ENCODE peak calls at places on chromosome 7, in nine cellular contexts. One of them, this sample, is unnamed. For H3K27me3, the result is how much of the 10 kb centered on the place peaks cover.

GRCh38 chr7:158740657-158741293 is 36.2 kb upstream of the NCAPG2 start:
- DNase-seq in left lung: no peak
- DNase-seq in IMR-90: peak
- DNase-seq in fibroblast of lung: peak
- DNase-seq in hepatocyte: peak
- DNase-seq in effector memory CD4-positive, alpha-beta T cell: no peak
- DNase-seq in uterus: peak
- DNase-seq in endothelial cell of umbilical vein: peak
- DNase-seq in GM23338: no peak
- DNase-seq in this sample: peak

GRCh38 chr7:134629445-134629844 is 17.2 kb upstream of the BPGM start:
- DNase-seq in endothelial cell of umbilical vein: no peak
- DNase-seq in hepatocyte: no peak
- DNase-seq in left lung: no peak
- DNase-seq in fibroblast of lung: no peak
- DNase-seq in effector memory CD4-positive, alpha-beta T cell: no peak
- DNase-seq in GM23338: no peak
- DNase-seq in IMR-90: no peak
- DNase-seq in uterus: no peak
- DNase-seq in this sample: no peak

GRCh38 chr7:129279757-129280156 is 54.9 kb downstream of the AHCYL2 start:
- DNase-seq in left lung: no peak
- DNase-seq in GM23338: peak
- DNase-seq in IMR-90: no peak
- DNase-seq in hepatocyte: no peak
- DNase-seq in fibroblast of lung: peak
- DNase-seq in endothelial cell of umbilical vein: no peak
- DNase-seq in uterus: no peak
- DNase-seq in effector memory CD4-positive, alpha-beta T cell: no peak
- DNase-seq in this sample: no peak

GRCh38 chr7:84194484-84195260 is at the start of gene SEMA3A:
- DNase-seq in endothelial cell of umbilical vein: peak
- DNase-seq in left lung: no peak
- DNase-seq in hepatocyte: peak
- DNase-seq in fibroblast of lung: peak
- DNase-seq in IMR-90: peak
- DNase-seq in uterus: peak
- DNase-seq in effector memory CD4-positive, alpha-beta T cell: no peak
- DNase-seq in GM23338: peak
- DNase-seq in this sample: peak

GRCh38 chr7:12643644-12644043 is 43.8 kb upstream of the ARL4A start:
- DNase-seq in fibroblast of lung: no peak
- DNase-seq in hepatocyte: no peak
- DNase-seq in GM23338: no peak
- DNase-seq in effector memory CD4-positive, alpha-beta T cell: no peak
- DNase-seq in endothelial cell of umbilical vein: no peak
- DNase-seq in left lung: no peak
- DNase-seq in uterus: no peak
- DNase-seq in IMR-90: no peak
- DNase-seq in this sample: no peak

GRCh38 chr7:96521068-96521629 is 188.5 kb downstream of the SEM1 start:
- DNase-seq in uterus: no peak
- DNase-seq in endothelial cell of umbilical vein: no peak
- DNase-seq in fibroblast of lung: no peak
- DNase-seq in left lung: no peak
- DNase-seq in effector memory CD4-positive, alpha-beta T cell: no peak
- DNase-seq in GM23338: no peak
- DNase-seq in hepatocyte: no peak
- DNase-seq in IMR-90: no peak
- DNase-seq in this sample: no peak

GRCh38 chr7:95545007-95545615 is 51.2 kb downstream of the PDK4 start:
- DNase-seq in IMR-90: peak
- DNase-seq in uterus: peak
- DNase-seq in fibroblast of lung: peak
- DNase-seq in GM23338: peak
- DNase-seq in left lung: no peak
- DNase-seq in hepatocyte: peak
- DNase-seq in endothelial cell of umbilical vein: peak
- DNase-seq in effector memory CD4-positive, alpha-beta T cell: no peak
- DNase-seq in this sample: peak

GRCh38 chr7:127706766-127707165 is 54.8 kb downstream of the SND1 start:
- DNase-seq in left lung: no peak
- DNase-seq in IMR-90: no peak
- DNase-seq in endothelial cell of umbilical vein: no peak
- DNase-seq in uterus: no peak
- DNase-seq in GM23338: no peak
- DNase-seq in effector memory CD4-positive, alpha-beta T cell: no peak
- DNase-seq in fibroblast of lung: no peak
- DNase-seq in hepatocyte: no peak
- DNase-seq in this sample: no peak

GRCh38 chr7:158931899-158932298 is 75.5 kb downstream of the DYNC2I1 start:
- DNase-seq in hepatocyte: no peak
- DNase-seq in fibroblast of lung: no peak
- DNase-seq in endothelial cell of umbilical vein: no peak
- DNase-seq in GM23338: no peak
- DNase-seq in uterus: no peak
- DNase-seq in left lung: no peak
- DNase-seq in effector memory CD4-positive, alpha-beta T cell: no peak
- DNase-seq in IMR-90: no peak
- DNase-seq in this sample: no peak

GRCh38 chr7:112937651-112938390 is 147.6 kb upstream of the TMEM168 start:
- DNase-seq in fibroblast of lung: peak
- DNase-seq in left lung: no peak
- DNase-seq in uterus: no peak
- DNase-seq in hepatocyte: no peak
- DNase-seq in GM23338: no peak
- DNase-seq in endothelial cell of umbilical vein: no peak
- DNase-seq in IMR-90: peak
- DNase-seq in effector memory CD4-positive, alpha-beta T cell: no peak
- DNase-seq in this sample: no peak

GRCh38 chr7:102412548-102412947 is 16.4 kb downstream of the PRKRIP1 start:
- DNase-seq in effector memory CD4-positive, alpha-beta T cell: no peak
- DNase-seq in hepatocyte: no peak
- DNase-seq in IMR-90: peak
- DNase-seq in fibroblast of lung: peak
- DNase-seq in left lung: peak
- DNase-seq in endothelial cell of umbilical vein: peak
- DNase-seq in GM23338: peak
- DNase-seq in uterus: no peak
- DNase-seq in this sample: peak

GRCh38 chr7:4277936-4278335 is 404.2 kb upstream of the FOXK1 start:
- DNase-seq in fibroblast of lung: no peak
- DNase-seq in hepatocyte: no peak
- DNase-seq in endothelial cell of umbilical vein: no peak
- DNase-seq in effector memory CD4-positive, alpha-beta T cell: no peak
- DNase-seq in uterus: no peak
- DNase-seq in left lung: no peak
- DNase-seq in GM23338: no peak
- DNase-seq in IMR-90: no peak
- DNase-seq in this sample: no peak

GRCh38 chr7:2980406-2981102 is 63.1 kb downstream of the CARD11 start:
- DNase-seq in GM23338: no peak
- DNase-seq in IMR-90: no peak
- DNase-seq in uterus: no peak
- DNase-seq in effector memory CD4-positive, alpha-beta T cell: no peak
- DNase-seq in endothelial cell of umbilical vein: no peak
- DNase-seq in hepatocyte: no peak
- DNase-seq in fibroblast of lung: no peak
- DNase-seq in left lung: peak
- DNase-seq in this sample: no peak

GRCh38 chr7:6579446-6579845 is 2.2 kb downstream of the ZDHHC4 start:
- DNase-seq in effector memory CD4-positive, alpha-beta T cell: no peak
- DNase-seq in hepatocyte: no peak
- DNase-seq in endothelial cell of umbilical vein: no peak
- DNase-seq in fibroblast of lung: peak
- DNase-seq in IMR-90: peak
- DNase-seq in uterus: no peak
- DNase-seq in left lung: peak
- DNase-seq in GM23338: peak
- DNase-seq in this sample: no peak

GRCh38 chr7:20408467-20408826 is 77.7 kb downstream of the ITGB8 start:
- DNase-seq in left lung: no peak
- DNase-seq in GM23338: no peak
- DNase-seq in IMR-90: peak
- DNase-seq in effector memory CD4-positive, alpha-beta T cell: no peak
- DNase-seq in uterus: no peak
- DNase-seq in fibroblast of lung: peak
- DNase-seq in endothelial cell of umbilical vein: no peak
- DNase-seq in hepatocyte: no peak
- DNase-seq in this sample: no peak

GRCh38 chr7:16916111-16916639 is 34.4 kb upstream of the AGR3 start:
- DNase-seq in hepatocyte: peak
- DNase-seq in endothelial cell of umbilical vein: no peak
- DNase-seq in IMR-90: peak
- DNase-seq in effector memory CD4-positive, alpha-beta T cell: no peak
- DNase-seq in left lung: no peak
- DNase-seq in uterus: no peak
- DNase-seq in fibroblast of lung: peak
- DNase-seq in GM23338: no peak
- DNase-seq in this sample: no peak

GRCh38 chr7:123711832-123712293 is 36.9 kb downstream of the WASL start:
- DNase-seq in uterus: no peak
- DNase-seq in GM23338: no peak
- DNase-seq in hepatocyte: no peak
- DNase-seq in effector memory CD4-positive, alpha-beta T cell: no peak
- DNase-seq in endothelial cell of umbilical vein: no peak
- DNase-seq in fibroblast of lung: peak
- DNase-seq in IMR-90: no peak
- DNase-seq in left lung: no peak
- DNase-seq in this sample: no peak

GRCh38 chr7:102875700-102876192 is 37.1 kb upstream of the LRRC17 start:
- DNase-seq in fibroblast of lung: peak
- DNase-seq in IMR-90: peak
- DNase-seq in left lung: no peak
- DNase-seq in GM23338: no peak
- DNase-seq in hepatocyte: peak
- DNase-seq in endothelial cell of umbilical vein: peak
- DNase-seq in uterus: no peak
- DNase-seq in effector memory CD4-positive, alpha-beta T cell: no peak
- DNase-seq in this sample: no peak

GRCh38 chr7:45026013-45026412 is 26.0 kb downstream of the CCM2 start:
- DNase-seq in uterus: no peak
- DNase-seq in GM23338: no peak
- DNase-seq in hepatocyte: no peak
- DNase-seq in endothelial cell of umbilical vein: no peak
- DNase-seq in effector memory CD4-positive, alpha-beta T cell: no peak
- DNase-seq in left lung: no peak
- DNase-seq in fibroblast of lung: no peak
- DNase-seq in IMR-90: no peak
- DNase-seq in this sample: no peak

GRCh38 chr7:132573237-132573636 is 3.0 kb downstream of the PLXNA4 start:
- DNase-seq in left lung: no peak
- DNase-seq in effector memory CD4-positive, alpha-beta T cell: no peak
- DNase-seq in IMR-90: no peak
- DNase-seq in fibroblast of lung: no peak
- DNase-seq in hepatocyte: no peak
- DNase-seq in uterus: no peak
- DNase-seq in endothelial cell of umbilical vein: no peak
- DNase-seq in GM23338: peak
- DNase-seq in this sample: no peak
- H3K27me3 ChIP-seq in left lung: half or more
- H3K27me3 ChIP-seq in effector memory CD4-positive, alpha-beta T cell: under half
- H3K27me3 ChIP-seq in IMR-90: under half
- H3K27me3 ChIP-seq in fibroblast of lung: under half
- H3K27me3 ChIP-seq in hepatocyte: half or more
- H3K27me3 ChIP-seq in uterus: under half
- H3K27me3 ChIP-seq in endothelial cell of umbilical vein: under half
- H3K27me3 ChIP-seq in GM23338: half or more
- H3K27me3 ChIP-seq in this sample: under half

GRCh38 chr7:28761485-28761884 is 196.6 kb downstream of the TRIL start:
- DNase-seq in uterus: no peak
- DNase-seq in GM23338: no peak
- DNase-seq in left lung: no peak
- DNase-seq in IMR-90: peak
- DNase-seq in hepatocyte: no peak
- DNase-seq in effector memory CD4-positive, alpha-beta T cell: no peak
- DNase-seq in endothelial cell of umbilical vein: no peak
- DNase-seq in fibroblast of lung: peak
- DNase-seq in this sample: no peak
- H3K4me3 ChIP-seq in uterus: no peak
- H3K4me3 ChIP-seq in GM23338: no peak
- H3K4me3 ChIP-seq in left lung: no peak
- H3K4me3 ChIP-seq in IMR-90: no peak
- H3K4me3 ChIP-seq in hepatocyte: no peak
- H3K4me3 ChIP-seq in effector memory CD4-positive, alpha-beta T cell: no peak
- H3K4me3 ChIP-seq in endothelial cell of umbilical vein: no peak
- H3K4me3 ChIP-seq in fibroblast of lung: no peak
- H3K4me3 ChIP-seq in this sample: no peak

GRCh38 chr7:42993038-42993437 is 60.9 kb downstream of the MRPL32 start:
- DNase-seq in IMR-90: no peak
- DNase-seq in hepatocyte: peak
- DNase-seq in endothelial cell of umbilical vein: no peak
- DNase-seq in GM23338: peak
- DNase-seq in effector memory CD4-positive, alpha-beta T cell: no peak
- DNase-seq in left lung: no peak
- DNase-seq in fibroblast of lung: no peak
- DNase-seq in uterus: no peak
- DNase-seq in this sample: no peak

GRCh38 chr7:42991913-42992576 is 59.9 kb downstream of the MRPL32 start:
- DNase-seq in hepatocyte: no peak
- DNase-seq in GM23338: peak
- DNase-seq in endothelial cell of umbilical vein: no peak
- DNase-seq in left lung: peak
- DNase-seq in uterus: no peak
- DNase-seq in fibroblast of lung: no peak
- DNase-seq in IMR-90: no peak
- DNase-seq in effector memory CD4-positive, alpha-beta T cell: no peak
- DNase-seq in this sample: no peak

GRCh38 chr7:42994096-42994495 is 61.9 kb downstream of the MRPL32 start:
- DNase-seq in left lung: no peak
- DNase-seq in hepatocyte: no peak
- DNase-seq in uterus: no peak
- DNase-seq in IMR-90: no peak
- DNase-seq in effector memory CD4-positive, alpha-beta T cell: no peak
- DNase-seq in GM23338: no peak
- DNase-seq in endothelial cell of umbilical vein: no peak
- DNase-seq in fibroblast of lung: no peak
- DNase-seq in this sample: no peak

DNA sequence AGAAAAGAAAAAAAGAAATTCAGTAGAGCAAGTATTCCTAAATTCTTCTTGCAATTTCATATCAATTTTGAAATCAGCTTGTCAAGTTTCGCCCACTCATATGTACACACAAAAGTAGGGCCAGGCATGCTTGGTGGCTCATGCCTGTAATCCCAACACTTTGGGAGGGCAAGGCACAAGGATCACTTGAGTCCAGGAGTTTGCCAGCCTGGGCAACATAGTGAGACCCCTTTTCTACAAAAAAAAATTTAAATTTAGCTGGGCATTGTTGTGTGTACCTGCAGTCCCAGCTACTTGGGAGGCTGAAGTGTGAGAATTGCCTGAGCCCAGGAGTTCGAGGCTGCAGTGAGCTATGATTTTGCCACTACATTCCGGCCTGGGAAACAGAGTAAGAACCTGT is 65.4 kb downstream of the MRPL32 start:
- DNase-seq in hepatocyte: no peak
- DNase-seq in endothelial cell of umbilical vein: no peak
- DNase-seq in GM23338: no peak
- DNase-seq in fibroblast of lung: no peak
- DNase-seq in left lung: no peak
- DNase-seq in effector memory CD4-positive, alpha-beta T cell: no peak
- DNase-seq in IMR-90: no peak
- DNase-seq in uterus: no peak
- DNase-seq in this sample: no peak
- H3K27me3 ChIP-seq in hepatocyte: under half
- H3K27me3 ChIP-seq in endothelial cell of umbilical vein: under half
- H3K27me3 ChIP-seq in GM23338: under half
- H3K27me3 ChIP-seq in fibroblast of lung: under half
- H3K27me3 ChIP-seq in left lung: under half
- H3K27me3 ChIP-seq in effector memory CD4-positive, alpha-beta T cell: under half
- H3K27me3 ChIP-seq in IMR-90: under half
- H3K27me3 ChIP-seq in uterus: under half
- H3K27me3 ChIP-seq in this sample: under half

GRCh38 chr7:1232623-1233327 is at the start of gene UNCX:
- DNase-seq in uterus: no peak
- DNase-seq in hepatocyte: no peak
- DNase-seq in endothelial cell of umbilical vein: no peak
- DNase-seq in left lung: peak
- DNase-seq in fibroblast of lung: no peak
- DNase-seq in effector memory CD4-positive, alpha-beta T cell: no peak
- DNase-seq in GM23338: peak
- DNase-seq in IMR-90: no peak
- DNase-seq in this sample: no peak
- H3K4me3 ChIP-seq in uterus: no peak
- H3K4me3 ChIP-seq in hepatocyte: no peak
- H3K4me3 ChIP-seq in endothelial cell of umbilical vein: no peak
- H3K4me3 ChIP-seq in left lung: no peak
- H3K4me3 ChIP-seq in fibroblast of lung: no peak
- H3K4me3 ChIP-seq in effector memory CD4-positive, alpha-beta T cell: no peak
- H3K4me3 ChIP-seq in GM23338: peak
- H3K4me3 ChIP-seq in IMR-90: no peak
- H3K4me3 ChIP-seq in this sample: no peak

This sample was measured in prostate gland.